ENCODE peak calls at places on chromosome 11, in nine cellular contexts. One of them, this sample, is unnamed.

GRCh38 chr11:61777234-61778090 is 14.9 kb downstream of the TMEM258 start:
- DNase-seq in astrocyte: no peak
- DNase-seq in astrocyte of the cerebellum: no peak
- DNase-seq in AG10803: no peak
- DNase-seq in cardiac fibroblast: no peak
- DNase-seq in PC-3: no peak
- DNase-seq in kidney epithelial cell: no peak
- DNase-seq in colonic mucosa: peak; percentile 45
- DNase-seq in fibroblast of villous mesenchyme: no peak
- DNase-seq in this sample: no peak

GRCh38 chr11:44575288-44575672 is 9.8 kb downstream of the CD82 start:
- DNase-seq in astrocyte: peak; percentile 72
- DNase-seq in astrocyte of the cerebellum: no peak
- DNase-seq in AG10803: peak; percentile 65
- DNase-seq in cardiac fibroblast: peak; percentile 69
- DNase-seq in PC-3: no peak
- DNase-seq in kidney epithelial cell: no peak
- DNase-seq in colonic mucosa: no peak
- DNase-seq in fibroblast of villous mesenchyme: peak; percentile 67
- DNase-seq in this sample: peak; percentile 35

GRCh38 chr11:121459413-121460041 is 6.8 kb upstream of the SORL1-AS1 start:
- DNase-seq in astrocyte: no peak
- DNase-seq in astrocyte of the cerebellum: no peak
- DNase-seq in AG10803: no peak
- DNase-seq in cardiac fibroblast: no peak
- DNase-seq in PC-3: no peak
- DNase-seq in kidney epithelial cell: no peak
- DNase-seq in colonic mucosa: no peak
- DNase-seq in fibroblast of villous mesenchyme: no peak
- DNase-seq in this sample: no peak

GRCh38 chr11:121291896-121292502 is 572 bp upstream of the SC5D start:
- DNase-seq in astrocyte: no peak
- DNase-seq in astrocyte of the cerebellum: peak; percentile 0
- DNase-seq in AG10803: no peak
- DNase-seq in cardiac fibroblast: no peak
- DNase-seq in PC-3: peak; percentile 40
- DNase-seq in kidney epithelial cell: no peak
- DNase-seq in colonic mucosa: no peak
- DNase-seq in fibroblast of villous mesenchyme: no peak
- DNase-seq in this sample: no peak

GRCh38 chr11:129307162-129307561 is 68.5 kb upstream of the BARX2 start:
- DNase-seq in astrocyte: no peak
- DNase-seq in astrocyte of the cerebellum: no peak
- DNase-seq in AG10803: no peak
- DNase-seq in cardiac fibroblast: no peak
- DNase-seq in PC-3: no peak
- DNase-seq in kidney epithelial cell: no peak
- DNase-seq in colonic mucosa: no peak
- DNase-seq in fibroblast of villous mesenchyme: no peak
- DNase-seq in this sample: no peak

GRCh38 chr11:45021692-45022130 is 71.0 kb upstream of the TP53I11 start:
- DNase-seq in astrocyte: peak; percentile 59
- DNase-seq in astrocyte of the cerebellum: peak; percentile 26
- DNase-seq in AG10803: peak; percentile 53
- DNase-seq in cardiac fibroblast: peak; percentile 58
- DNase-seq in PC-3: no peak
- DNase-seq in kidney epithelial cell: no peak
- DNase-seq in colonic mucosa: peak; percentile 49
- DNase-seq in fibroblast of villous mesenchyme: no peak
- DNase-seq in this sample: no peak

GRCh38 chr11:68025047-68025446 is 5.4 kb upstream of the NDUFS8 start:
- DNase-seq in astrocyte: no peak
- DNase-seq in astrocyte of the cerebellum: no peak
- DNase-seq in AG10803: no peak
- DNase-seq in cardiac fibroblast: no peak
- DNase-seq in PC-3: no peak
- DNase-seq in kidney epithelial cell: no peak
- DNase-seq in colonic mucosa: no peak
- DNase-seq in fibroblast of villous mesenchyme: no peak
- DNase-seq in this sample: no peak

GRCh38 chr11:115469361-115469760 is 34.9 kb downstream of the CADM1 start:
- DNase-seq in astrocyte: no peak
- DNase-seq in astrocyte of the cerebellum: no peak
- DNase-seq in AG10803: no peak
- DNase-seq in cardiac fibroblast: no peak
- DNase-seq in PC-3: no peak
- DNase-seq in kidney epithelial cell: no peak
- DNase-seq in colonic mucosa: no peak
- DNase-seq in fibroblast of villous mesenchyme: no peak
- DNase-seq in this sample: no peak

GRCh38 chr11:122486793-122487495 is 168.6 kb upstream of the UBASH3B start:
- DNase-seq in astrocyte: no peak
- DNase-seq in astrocyte of the cerebellum: no peak
- DNase-seq in AG10803: no peak
- DNase-seq in cardiac fibroblast: peak; percentile 17
- DNase-seq in PC-3: peak; percentile 35
- DNase-seq in kidney epithelial cell: no peak
- DNase-seq in colonic mucosa: no peak
- DNase-seq in fibroblast of villous mesenchyme: no peak
- DNase-seq in this sample: no peak

GRCh38 chr11:132111781-132112380 is 741.5 kb downstream of the NTM start:
- DNase-seq in astrocyte: peak; percentile 92
- DNase-seq in astrocyte of the cerebellum: peak; percentile 91
- DNase-seq in AG10803: peak; percentile 90
- DNase-seq in cardiac fibroblast: peak; percentile 96
- DNase-seq in PC-3: peak; percentile 76
- DNase-seq in kidney epithelial cell: peak; percentile 49
- DNase-seq in colonic mucosa: no peak
- DNase-seq in fibroblast of villous mesenchyme: peak; percentile 63
- DNase-seq in this sample: peak; percentile 41

GRCh38 chr11:128515766-128516466 is 71.4 kb downstream of the ETS1 start:
- DNase-seq in astrocyte: no peak
- DNase-seq in astrocyte of the cerebellum: no peak
- DNase-seq in AG10803: no peak
- DNase-seq in cardiac fibroblast: peak; percentile 13
- DNase-seq in PC-3: no peak
- DNase-seq in kidney epithelial cell: no peak
- DNase-seq in colonic mucosa: no peak
- DNase-seq in fibroblast of villous mesenchyme: peak; percentile 39
- DNase-seq in this sample: no peak

DNA sequence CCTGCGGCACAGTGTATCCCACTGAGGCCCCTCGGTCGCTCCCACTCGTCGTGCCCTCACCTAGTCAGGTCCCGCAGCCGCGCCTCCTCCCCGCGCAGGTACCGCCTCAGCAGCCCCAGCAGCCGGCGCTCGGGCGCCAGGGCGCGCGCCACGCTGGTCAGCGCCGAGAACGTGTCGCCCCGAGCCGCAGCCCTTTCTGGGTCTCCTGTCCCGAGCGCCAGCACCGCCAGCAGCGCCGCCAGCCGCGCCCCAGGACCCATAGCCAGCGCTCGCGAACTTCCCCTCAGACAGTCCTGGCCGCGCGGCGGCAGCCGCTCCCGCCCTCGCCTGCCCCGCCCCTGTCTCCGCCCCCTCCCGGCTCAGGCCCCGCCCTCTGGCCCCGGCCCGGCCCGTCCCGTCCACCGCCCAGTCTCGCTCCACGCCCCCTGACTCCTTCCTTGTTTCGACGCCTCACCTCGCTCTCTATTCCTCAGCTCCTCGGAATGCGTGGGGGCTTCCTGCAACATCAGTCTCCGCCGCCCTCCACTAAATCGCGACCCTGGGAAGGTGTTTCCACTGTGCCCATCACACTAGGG is at the start of gene P4HA3:
- DNase-seq in astrocyte: no peak
- DNase-seq in astrocyte of the cerebellum: no peak
- DNase-seq in AG10803: peak; percentile 29
- DNase-seq in cardiac fibroblast: peak; percentile 64
- DNase-seq in PC-3: peak; percentile 67
- DNase-seq in kidney epithelial cell: no peak
- DNase-seq in colonic mucosa: peak; percentile 86
- DNase-seq in fibroblast of villous mesenchyme: peak; percentile 44
- DNase-seq in this sample: no peak
- TF ChIP-seq CTCF in astrocyte: no peak
- TF ChIP-seq CTCF in astrocyte of the cerebellum: no peak
- TF ChIP-seq CTCF in AG10803: no peak
- TF ChIP-seq CTCF in cardiac fibroblast: no peak
- TF ChIP-seq CTCF in PC-3: peak; percentile 44
- TF ChIP-seq CTCF in kidney epithelial cell: no peak
- TF ChIP-seq CTCF in colonic mucosa: no peak
- TF ChIP-seq CTCF in fibroblast of villous mesenchyme: peak; percentile 10
- TF ChIP-seq CTCF in this sample: no peak

GRCh38 chr11:75350743-75351540 is 519 bp downstream of the ARRB1 start:
- DNase-seq in astrocyte: peak; percentile 40
- DNase-seq in astrocyte of the cerebellum: no peak
- DNase-seq in AG10803: peak; percentile 46
- DNase-seq in cardiac fibroblast: peak; percentile 33
- DNase-seq in PC-3: peak; percentile 33
- DNase-seq in kidney epithelial cell: no peak
- DNase-seq in colonic mucosa: peak; percentile 72
- DNase-seq in fibroblast of villous mesenchyme: peak; percentile 41
- DNase-seq in this sample: no peak

GRCh38 chr11:75349540-75350116 is 1.8 kb downstream of the ARRB1 start:
- DNase-seq in astrocyte: no peak
- DNase-seq in astrocyte of the cerebellum: no peak
- DNase-seq in AG10803: no peak
- DNase-seq in cardiac fibroblast: no peak
- DNase-seq in PC-3: no peak
- DNase-seq in kidney epithelial cell: no peak
- DNase-seq in colonic mucosa: peak; percentile 64
- DNase-seq in fibroblast of villous mesenchyme: no peak
- DNase-seq in this sample: no peak

GRCh38 chr11:75350122-75350742 is 1.2 kb downstream of the ARRB1 start:
- DNase-seq in astrocyte: no peak
- DNase-seq in astrocyte of the cerebellum: no peak
- DNase-seq in AG10803: no peak
- DNase-seq in cardiac fibroblast: no peak
- DNase-seq in PC-3: no peak
- DNase-seq in kidney epithelial cell: no peak
- DNase-seq in colonic mucosa: no peak
- DNase-seq in fibroblast of villous mesenchyme: no peak
- DNase-seq in this sample: no peak

GRCh38 chr11:75352417-75353206 is 1.2 kb upstream of the ARRB1 start:
- DNase-seq in astrocyte: no peak
- DNase-seq in astrocyte of the cerebellum: no peak
- DNase-seq in AG10803: no peak
- DNase-seq in cardiac fibroblast: no peak
- DNase-seq in PC-3: no peak
- DNase-seq in kidney epithelial cell: no peak
- DNase-seq in colonic mucosa: no peak
- DNase-seq in fibroblast of villous mesenchyme: no peak
- DNase-seq in this sample: no peak

GRCh38 chr11:75351541-75352416 is at the start of gene ARRB1:
- DNase-seq in astrocyte: peak; percentile 41
- DNase-seq in astrocyte of the cerebellum: no peak
- DNase-seq in AG10803: peak; percentile 55
- DNase-seq in cardiac fibroblast: peak; percentile 41
- DNase-seq in PC-3: peak; percentile 48
- DNase-seq in kidney epithelial cell: no peak
- DNase-seq in colonic mucosa: peak; percentile 80
- DNase-seq in fibroblast of villous mesenchyme: peak; percentile 64
- DNase-seq in this sample: no peak
- H3K4me3 ChIP-seq in astrocyte: peak within 1 kb of the TSS; percentile 71
- H3K4me3 ChIP-seq in astrocyte of the cerebellum: peak within 1 kb of the TSS; percentile 47
- H3K4me3 ChIP-seq in AG10803: peak within 1 kb of the TSS; percentile 68
- H3K4me3 ChIP-seq in cardiac fibroblast: peak within 1 kb of the TSS; percentile 61
- H3K4me3 ChIP-seq in PC-3: peak within 1 kb of the TSS; percentile 81
- H3K4me3 ChIP-seq in kidney epithelial cell: peak within 1 kb of the TSS; percentile 53
- H3K4me3 ChIP-seq in colonic mucosa: peak within 1 kb of the TSS; percentile 65
- H3K4me3 ChIP-seq in fibroblast of villous mesenchyme: peak within 1 kb of the TSS; percentile 76
- H3K4me3 ChIP-seq in this sample: peak within 1 kb of the TSS; percentile 53

GRCh38 chr11:93444671-93445073 is 98.5 kb downstream of the SMCO4 start:
- DNase-seq in astrocyte: peak; percentile 85
- DNase-seq in astrocyte of the cerebellum: peak; percentile 19
- DNase-seq in AG10803: no peak
- DNase-seq in cardiac fibroblast: peak; percentile 26
- DNase-seq in PC-3: peak; percentile 96
- DNase-seq in kidney epithelial cell: peak; percentile 92
- DNase-seq in colonic mucosa: peak; percentile 40
- DNase-seq in fibroblast of villous mesenchyme: peak; percentile 2
- DNase-seq in this sample: no peak
- TF ChIP-seq CTCF in astrocyte: no peak
- TF ChIP-seq CTCF in astrocyte of the cerebellum: no peak
- TF ChIP-seq CTCF in AG10803: no peak
- TF ChIP-seq CTCF in cardiac fibroblast: no peak
- TF ChIP-seq CTCF in PC-3: no peak
- TF ChIP-seq CTCF in kidney epithelial cell: no peak
- TF ChIP-seq CTCF in colonic mucosa: no peak
- TF ChIP-seq CTCF in fibroblast of villous mesenchyme: no peak
- TF ChIP-seq CTCF in this sample: no peak

GRCh38 chr11:82731691-82732277 is 1.9 kb downstream of the FAM181B start:
- DNase-seq in astrocyte: no peak
- DNase-seq in astrocyte of the cerebellum: no peak
- DNase-seq in AG10803: no peak
- DNase-seq in cardiac fibroblast: no peak
- DNase-seq in PC-3: no peak
- DNase-seq in kidney epithelial cell: no peak
- DNase-seq in colonic mucosa: no peak
- DNase-seq in fibroblast of villous mesenchyme: no peak
- DNase-seq in this sample: no peak

GRCh38 chr11:82733444-82734119 is at the start of gene FAM181B:
- DNase-seq in astrocyte: no peak
- DNase-seq in astrocyte of the cerebellum: peak; percentile 3
- DNase-seq in AG10803: peak; percentile 10
- DNase-seq in cardiac fibroblast: peak; percentile 14
- DNase-seq in PC-3: no peak
- DNase-seq in kidney epithelial cell: peak; percentile 10
- DNase-seq in colonic mucosa: peak; percentile 31
- DNase-seq in fibroblast of villous mesenchyme: peak; percentile 18
- DNase-seq in this sample: no peak

GRCh38 chr11:82734120-82734479 is 436 bp upstream of the FAM181B start:
- DNase-seq in astrocyte: no peak
- DNase-seq in astrocyte of the cerebellum: no peak
- DNase-seq in AG10803: no peak
- DNase-seq in cardiac fibroblast: no peak
- DNase-seq in PC-3: no peak
- DNase-seq in kidney epithelial cell: no peak
- DNase-seq in colonic mucosa: no peak
- DNase-seq in fibroblast of villous mesenchyme: no peak
- DNase-seq in this sample: no peak

GRCh38 chr11:82732734-82733443 is 775 bp downstream of the FAM181B start:
- DNase-seq in astrocyte: no peak
- DNase-seq in astrocyte of the cerebellum: no peak
- DNase-seq in AG10803: no peak
- DNase-seq in cardiac fibroblast: no peak
- DNase-seq in PC-3: no peak
- DNase-seq in kidney epithelial cell: no peak
- DNase-seq in colonic mucosa: no peak
- DNase-seq in fibroblast of villous mesenchyme: no peak
- DNase-seq in this sample: no peak

DNA sequence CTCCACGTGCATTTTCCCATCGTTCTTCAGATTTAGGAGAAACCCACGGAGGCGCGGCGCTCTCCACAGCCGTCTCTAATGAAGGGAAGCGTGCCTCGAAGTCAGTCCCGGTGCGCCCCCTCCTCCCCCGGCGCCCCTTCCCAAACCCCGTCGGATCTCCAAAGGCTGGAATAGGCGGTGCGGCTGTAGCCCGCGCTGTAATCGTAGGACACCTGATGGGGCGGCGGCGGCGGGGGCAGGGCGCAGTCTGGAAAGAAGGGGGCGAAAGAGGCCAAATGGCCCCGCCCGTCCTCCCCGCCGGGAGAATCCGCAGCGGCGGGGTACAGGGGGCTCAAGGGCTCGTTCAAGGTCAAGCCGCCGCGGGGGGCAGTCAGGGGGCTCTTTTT is 1.3 kb downstream of the FAM181B start:
- DNase-seq in astrocyte: no peak
- DNase-seq in astrocyte of the cerebellum: no peak
- DNase-seq in AG10803: no peak
- DNase-seq in cardiac fibroblast: no peak
- DNase-seq in PC-3: no peak
- DNase-seq in kidney epithelial cell: no peak
- DNase-seq in colonic mucosa: no peak
- DNase-seq in fibroblast of villous mesenchyme: no peak
- DNase-seq in this sample: no peak
- H3K4me3 ChIP-seq in astrocyte: no peak overlapping the region
- H3K4me3 ChIP-seq in astrocyte of the cerebellum: no peak overlapping the region
- H3K4me3 ChIP-seq in AG10803: no peak overlapping the region
- H3K4me3 ChIP-seq in cardiac fibroblast: no peak overlapping the region
- H3K4me3 ChIP-seq in PC-3: no peak overlapping the region
- H3K4me3 ChIP-seq in kidney epithelial cell: peak overlapping the region; percentile 49
- H3K4me3 ChIP-seq in colonic mucosa: peak overlapping the region; percentile 41
- H3K4me3 ChIP-seq in fibroblast of villous mesenchyme: no peak overlapping the region
- H3K4me3 ChIP-seq in this sample: no peak overlapping the region